ENCODE peak calls at places on chromosomes 3 and 15, in seven cellular contexts. B is AG04450, M is heart left ventricle, R is body of pancreas, W is right lobe of liver, U is uterus, N is pancreas. F is an unnamed sample.

GRCh38 chr3:140296796-140297352 is 361.9 kb downstream of the CLSTN2 start:
- DNase-seq in U (no peak), M (no peak), W (no peak), N (no peak), B (no peak), R (no peak), F (no peak)

GRCh38 chr3:8769088-8769822 is at the start of gene OXTR:
- DNase-seq in W (no peak), B (peak; percentile 69), R (peak; percentile 61), M (peak; percentile 60), N (peak; percentile 53), U (peak; percentile 61), F (peak; percentile 71)

GRCh38 chr3:39338201-39338600 is 8.7 kb downstream of the CCR8 start:
- DNase-seq in R (no peak), M (no peak), B (no peak), N (no peak), U (no peak), W (no peak), F (no peak)

GRCh38 chr15:70266412-70267089 is 168.8 kb upstream of the TLE3 start:
- DNase-seq in N (peak; percentile 42), W (peak; percentile 64), R (peak; percentile 42), U (peak; percentile 89), M (peak; percentile 78), B (no peak), F (no peak)

GRCh38 chr3:177836671-177837070 is 639.4 kb upstream of the TBL1XR1 start:
- DNase-seq in M (no peak), B (no peak), R (no peak), U (no peak), W (no peak), N (no peak), F (no peak)

GRCh38 chr15:52050416-52050815 is 31.4 kb downstream of the MAPK6 start:
- DNase-seq in W (no peak), R (no peak), B (peak; percentile 15), U (no peak), M (no peak), N (no peak), F (no peak)

GRCh38 chr3:70558955-70559354 is 246.5 kb upstream of the MDFIC2 start:
- DNase-seq in M (no peak), B (no peak), W (no peak), N (no peak), R (no peak), U (no peak), F (no peak)

GRCh38 chr15:37095197-37095992 is 5.0 kb downstream of the MEIS2 start:
- DNase-seq in M (no peak), U (peak; percentile 39), B (no peak), R (no peak), W (no peak), N (no peak), F (no peak)

GRCh38 chr3:153026026-153026425 is 136.0 kb upstream of the RAP2B start:
- DNase-seq in W (no peak), B (no peak), M (no peak), N (no peak), R (no peak), U (no peak), F (no peak)

GRCh38 chr3:115673860-115674259 is 50.5 kb downstream of the GAP43 start:
- DNase-seq in R (no peak), M (no peak), N (no peak), U (no peak), B (no peak), W (no peak), F (no peak)

GRCh38 chr3:189392969-189393368 is 221.2 kb downstream of the TPRG1 start:
- DNase-seq in N (peak; percentile 11), W (no peak), B (no peak), R (peak; percentile 24), M (no peak), U (no peak), F (peak; percentile 68)

GRCh38 chr3:46214751-46215352 is 6.7 kb upstream of the CCR1 start:
- DNase-seq in W (peak; percentile 34), N (no peak), M (no peak), U (no peak), B (no peak), R (peak; percentile 5), F (no peak)

GRCh38 chr3:7876741-7877297 is 624.8 kb upstream of the LMCD1 start:
- DNase-seq in M (no peak), N (no peak), B (no peak), R (no peak), U (no peak), W (no peak), F (no peak)

GRCh38 chr3:153443961-153444360 is 281.9 kb downstream of the RAP2B start:
- DNase-seq in R (no peak), N (no peak), U (no peak), B (no peak), M (no peak), W (no peak), F (no peak)

GRCh38 chr15:27179789-27180188 is 208.8 kb downstream of the GABRG3 start:
- DNase-seq in U (no peak), R (no peak), W (no peak), B (no peak), N (no peak), M (no peak), F (no peak)

GRCh38 chr15:69979269-69979668 is 118.4 kb downstream of the TLE3 start:
- DNase-seq in N (no peak), R (peak; percentile 13), U (no peak), B (no peak), M (no peak), W (no peak), F (peak; percentile 65)

GRCh38 chr3:95048564-95048963 is 985.7 kb downstream of the NSUN3 start:
- DNase-seq in W (no peak), U (no peak), B (no peak), R (no peak), M (no peak), N (no peak), F (no peak)

GRCh38 chr3:10263549-10264363 is 15.5 kb downstream of the TATDN2 start:
- DNase-seq in R (peak; percentile 42), M (no peak), W (no peak), B (no peak), N (no peak), U (peak; percentile 46), F (no peak)

GRCh38 chr3:174710622-174711021 is 148.5 kb upstream of the NAALADL2 start:
- DNase-seq in R (no peak), M (no peak), B (peak; percentile 4), W (no peak), N (no peak), U (no peak), F (no peak)

GRCh38 chr3:4830586-4830914 is 148.7 kb upstream of the BHLHE40 start:
- DNase-seq in M (no peak), W (no peak), B (no peak), R (no peak), U (no peak), N (no peak), F (no peak)

GRCh38 chr3:17552351-17552750 is 190.1 kb downstream of the TBC1D5 start:
- DNase-seq in R (no peak), W (no peak), U (no peak), M (no peak), B (no peak), N (no peak), F (no peak)
- H3K27ac ChIP-seq in R (no peak overlapping the region), W (no peak overlapping the region), U (no peak overlapping the region), M (no peak overlapping the region), B (no peak overlapping the region), N (no peak overlapping the region), F (no peak overlapping the region)

DNA sequence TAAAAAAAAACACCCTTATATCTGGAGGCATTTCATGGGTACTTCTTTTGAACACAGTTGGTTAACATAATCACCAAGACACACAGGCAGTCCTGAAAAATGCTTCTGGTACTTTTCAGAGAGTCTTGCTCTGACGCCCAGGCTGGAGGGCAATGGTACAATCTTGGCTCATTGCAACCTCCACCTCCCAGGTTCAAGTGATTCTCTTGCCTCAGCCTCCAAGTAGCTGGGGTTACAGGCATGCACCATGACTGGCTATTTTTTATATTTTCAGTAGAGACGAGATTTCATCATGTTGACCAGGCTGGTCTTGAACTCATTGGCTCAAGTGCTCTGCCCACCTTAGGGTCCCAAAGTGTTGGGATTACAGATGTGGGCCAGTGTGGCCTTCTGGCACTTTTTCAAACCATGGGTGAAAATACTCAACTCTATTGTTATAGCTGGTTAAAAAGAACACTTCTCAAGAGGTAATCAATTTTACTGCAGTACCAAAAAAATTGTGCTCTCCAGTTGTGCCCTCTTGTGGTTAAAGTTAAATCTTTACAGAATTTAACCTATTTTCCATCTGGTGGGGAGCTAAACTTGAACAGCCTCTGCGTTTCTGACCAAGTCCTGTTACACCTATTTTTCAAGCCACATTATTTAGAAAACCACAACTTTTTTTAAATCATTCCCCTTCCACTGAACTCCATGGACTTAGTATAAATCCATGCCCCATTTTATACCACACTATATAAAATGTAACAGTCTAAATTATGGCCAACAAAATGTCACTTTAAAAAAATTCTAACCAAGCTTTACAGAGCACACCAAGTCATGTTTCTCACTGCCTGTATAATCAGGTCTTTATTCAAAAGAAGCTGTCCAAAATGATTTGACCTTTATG is 1.2 kb upstream of the SNAPC5 start:
- DNase-seq in W (no peak), M (no peak), U (no peak), N (no peak), B (no peak), R (no peak), F (no peak)
- TF ChIP-seq CTCF in W (peak; percentile 48), M (no peak), U (no peak), N (no peak), B (peak; percentile 57), R (peak; percentile 42), F (peak; percentile 29)

DNA sequence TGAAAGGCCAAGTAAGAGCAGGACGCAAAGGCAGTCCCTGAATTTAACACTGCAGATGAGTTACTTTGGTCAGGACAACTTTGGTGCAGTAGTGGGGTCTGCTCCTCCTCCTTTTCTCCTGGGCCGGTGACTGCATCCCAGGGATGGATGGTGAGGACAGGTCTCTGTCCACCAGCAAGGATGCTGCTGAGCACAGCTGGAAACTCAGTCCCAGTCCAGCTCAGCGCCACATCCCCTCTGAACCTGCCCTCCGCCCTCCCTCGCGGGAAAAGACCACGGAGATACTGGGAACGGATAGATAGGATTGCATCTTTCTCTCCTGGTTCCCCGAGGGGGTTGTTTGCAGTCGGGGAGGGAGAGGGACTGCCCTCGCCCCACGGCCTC is 13.8 kb downstream of the GRAMD2A start:
- DNase-seq in N (no peak), W (no peak), B (no peak), M (no peak), U (no peak), R (no peak), F (no peak)
- H3K27ac ChIP-seq in N (no peak overlapping the region), W (no peak overlapping the region), B (no peak overlapping the region), M (no peak overlapping the region), U (no peak overlapping the region), R (no peak overlapping the region), F (no peak overlapping the region)

DNA sequence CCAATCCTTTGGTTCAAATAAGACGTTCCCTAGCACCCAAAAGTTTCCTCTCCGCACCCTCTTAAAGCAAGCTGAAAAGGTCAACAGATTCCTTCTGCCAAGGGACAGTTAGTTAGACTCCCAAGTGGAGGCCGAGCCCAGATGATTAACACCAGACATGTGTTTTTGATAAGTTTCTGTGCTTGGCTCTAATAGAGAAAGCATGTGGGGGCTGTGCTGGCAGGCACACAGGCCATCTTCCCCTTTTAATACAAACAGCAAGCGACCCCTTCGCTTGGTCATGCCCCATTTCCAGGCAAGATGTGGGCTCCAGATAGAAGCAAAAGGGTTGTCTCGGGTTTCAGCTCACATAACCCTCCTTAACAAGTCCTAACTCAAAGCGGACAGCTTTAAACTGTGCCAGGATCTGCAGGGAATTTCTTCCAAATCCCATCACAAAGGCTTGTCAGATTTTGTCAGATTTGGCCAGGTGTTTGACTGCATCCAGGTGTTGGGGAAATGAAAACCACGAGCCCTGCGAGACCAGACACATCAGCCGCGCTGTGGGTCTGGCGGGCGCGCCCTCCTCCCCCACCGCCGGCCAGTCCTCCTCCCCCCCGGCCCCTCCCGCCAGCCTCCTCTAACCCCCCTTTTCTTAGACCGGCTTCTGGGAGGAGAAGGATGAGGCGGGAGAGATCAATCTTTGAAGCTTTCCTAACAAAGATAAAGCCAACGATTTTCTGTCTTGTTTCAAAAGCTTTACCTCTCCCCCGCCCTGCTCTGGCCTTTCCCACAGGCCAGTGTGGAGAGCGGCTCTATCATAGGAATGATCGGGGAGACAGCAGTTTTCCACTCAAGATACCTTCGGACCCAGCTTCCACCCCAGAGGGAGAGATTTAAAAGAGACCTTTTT is 3.4 kb downstream of the HES1 start:
- DNase-seq in W (no peak), N (peak; percentile 46), R (peak; percentile 27), U (peak; percentile 81), M (peak; percentile 53), B (no peak), F (peak; percentile 48)
- TF ChIP-seq CTCF in W (no peak), N (no peak), R (no peak), U (no peak), M (no peak), B (no peak), F (no peak)

F was measured in Peyer's patch.